ENCODE peak calls at places on chromosomes 13 and 19, in eight cellular contexts. V, K, C, W, O, Q, E and M are unnamed samples. For H3K4me1, the result is how much of the 10 kb centered on the place peaks cover.

GRCh38 chr19:5934779-5935472 is 20.9 kb downstream of the CAPS start:
- DNase-seq in K (no peak), E (peak), W (no peak), V (no peak), O (no peak), Q (no peak), C (no peak), M (no peak)

GRCh38 chr13:38980628-38981078 is 10.0 kb downstream of the STOML3 start:
- DNase-seq in Q (no peak), K (no peak), E (no peak), V (no peak), W (no peak), O (no peak), C (no peak), M (no peak)

GRCh38 chr13:73025212-73026012 is 33.4 kb upstream of the KLF5 start:
- DNase-seq in E (peak), W (no peak), V (no peak), O (no peak), K (no peak), C (no peak), Q (no peak), M (no peak)

GRCh38 chr13:25762795-25763377 is 288.9 kb downstream of the SHISA2 start:
- DNase-seq in V (no peak), W (no peak), Q (no peak), O (no peak), K (peak), C (peak), E (no peak), M (no peak)

GRCh38 chr13:112175162-112176075 is 108.5 kb downstream of the SOX1 start:
- DNase-seq in K (no peak), V (no peak), W (no peak), E (no peak), Q (no peak), C (no peak), O (no peak), M (no peak)

GRCh38 chr13:53405616-53406015 is 377.0 kb downstream of the OLFM4 start:
- DNase-seq in W (no peak), V (no peak), O (no peak), Q (no peak), C (no peak), E (no peak), K (no peak), M (no peak)

GRCh38 chr13:110116072-110116487 is 190.9 kb downstream of the COL4A1 start:
- DNase-seq in V (peak), C (peak), E (peak), O (no peak), Q (peak), K (peak), W (no peak), M (no peak)

GRCh38 chr13:99955747-99956472 is 15.7 kb downstream of the ZIC5 start:
- DNase-seq in K (no peak), V (no peak), Q (no peak), C (no peak), E (peak), O (no peak), W (no peak), M (peak)

GRCh38 chr13:83882626-83882959 is 319 bp upstream of the SLITRK1 start:
- DNase-seq in O (no peak), E (no peak), K (no peak), Q (no peak), V (no peak), W (no peak), C (no peak), M (no peak)

GRCh38 chr19:29666634-29667389 is 1.6 kb downstream of the PLEKHF1 start:
- DNase-seq in K (peak), W (peak), O (peak), V (no peak), Q (peak), E (peak), C (peak), M (no peak)

GRCh38 chr13:96836733-96837132 is 157.5 kb downstream of the OXGR1 start:
- DNase-seq in V (no peak), K (no peak), O (no peak), Q (no peak), W (no peak), C (no peak), E (no peak), M (no peak)

DNA sequence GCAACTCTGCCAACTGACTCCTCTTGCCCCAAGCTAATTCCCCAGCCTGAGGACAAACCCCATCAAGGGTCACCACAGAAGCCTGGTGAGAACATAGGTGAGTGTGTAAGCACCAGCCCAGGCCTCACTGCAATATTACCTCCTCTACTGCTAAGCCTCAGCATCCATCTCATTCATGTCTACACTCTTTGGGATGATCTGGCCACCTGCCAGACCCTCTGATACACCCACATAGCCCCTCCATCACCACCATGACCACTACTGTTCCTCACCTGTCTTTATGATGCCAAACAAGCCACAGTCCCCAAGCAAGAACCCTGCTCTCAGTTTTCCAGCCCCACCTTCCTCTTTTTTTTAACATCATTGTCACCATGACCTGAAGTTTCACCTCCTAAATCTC is 2.3 kb downstream of the ZNF792 start:
- DNase-seq in O (no peak), C (no peak), E (no peak), Q (no peak), K (no peak), V (no peak), W (no peak), M (no peak)
- H3K4me1 ChIP-seq in O (under half), C (under half), E (under half), Q (under half), K (under half), V (under half), W (under half), M (under half)

GRCh38 chr19:38650911-38651584 is 3.6 kb downstream of the ACTN4 start:
- DNase-seq in Q (peak), E (peak), K (no peak), O (no peak), W (no peak), C (no peak), V (no peak), M (no peak)

GRCh38 chr19:38647966-38648788 is 728 bp downstream of the ACTN4 start:
- DNase-seq in E (peak), K (no peak), C (peak), O (no peak), Q (no peak), V (no peak), W (no peak), M (no peak)

GRCh38 chr19:38648789-38649304 is 1.4 kb downstream of the ACTN4 start:
- DNase-seq in O (no peak), E (peak), Q (no peak), V (no peak), K (no peak), C (no peak), W (no peak), M (no peak)

GRCh38 chr19:38649305-38650179 is 2.1 kb downstream of the ACTN4 start:
- DNase-seq in K (no peak), C (no peak), E (peak), O (peak), W (no peak), Q (no peak), V (no peak), M (no peak)

DNA sequence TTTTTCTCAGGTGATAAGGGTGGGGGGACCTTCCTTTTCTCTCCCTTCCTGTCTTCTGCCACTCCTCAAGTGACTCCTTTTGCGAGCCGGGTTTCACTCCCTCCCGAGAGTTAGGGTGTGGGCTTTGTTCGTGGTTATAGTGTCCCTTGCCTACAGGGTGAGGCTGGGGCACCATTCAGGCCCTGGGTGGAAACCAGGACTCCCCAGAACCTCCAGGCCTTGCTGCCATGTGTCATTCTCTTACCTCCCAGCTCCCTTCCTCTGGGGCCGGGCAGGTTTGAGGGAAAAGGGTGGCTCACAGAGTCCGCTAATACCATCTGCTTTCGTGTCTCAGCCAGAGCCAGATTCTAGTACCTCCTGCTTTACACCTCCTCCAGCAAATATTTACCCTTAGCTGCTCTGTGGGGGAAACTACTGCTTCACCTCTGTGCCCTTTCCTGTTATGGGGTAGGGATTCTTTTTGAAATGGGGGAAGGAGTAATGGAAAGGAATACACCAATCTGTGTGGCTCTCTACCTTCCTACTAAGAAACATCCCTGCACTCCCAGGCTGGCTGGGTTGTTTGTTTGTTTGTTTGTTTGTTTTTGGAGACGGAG is 2.8 kb downstream of the ACTN4 start:
- DNase-seq in E (peak), W (no peak), K (no peak), C (no peak), O (no peak), Q (no peak), V (no peak), M (no peak)
- H3K4me1 ChIP-seq in E (half or more), W (under half), K (half or more), C (half or more), O (under half), Q (half or more), V (under half), M (under half)

DNA sequence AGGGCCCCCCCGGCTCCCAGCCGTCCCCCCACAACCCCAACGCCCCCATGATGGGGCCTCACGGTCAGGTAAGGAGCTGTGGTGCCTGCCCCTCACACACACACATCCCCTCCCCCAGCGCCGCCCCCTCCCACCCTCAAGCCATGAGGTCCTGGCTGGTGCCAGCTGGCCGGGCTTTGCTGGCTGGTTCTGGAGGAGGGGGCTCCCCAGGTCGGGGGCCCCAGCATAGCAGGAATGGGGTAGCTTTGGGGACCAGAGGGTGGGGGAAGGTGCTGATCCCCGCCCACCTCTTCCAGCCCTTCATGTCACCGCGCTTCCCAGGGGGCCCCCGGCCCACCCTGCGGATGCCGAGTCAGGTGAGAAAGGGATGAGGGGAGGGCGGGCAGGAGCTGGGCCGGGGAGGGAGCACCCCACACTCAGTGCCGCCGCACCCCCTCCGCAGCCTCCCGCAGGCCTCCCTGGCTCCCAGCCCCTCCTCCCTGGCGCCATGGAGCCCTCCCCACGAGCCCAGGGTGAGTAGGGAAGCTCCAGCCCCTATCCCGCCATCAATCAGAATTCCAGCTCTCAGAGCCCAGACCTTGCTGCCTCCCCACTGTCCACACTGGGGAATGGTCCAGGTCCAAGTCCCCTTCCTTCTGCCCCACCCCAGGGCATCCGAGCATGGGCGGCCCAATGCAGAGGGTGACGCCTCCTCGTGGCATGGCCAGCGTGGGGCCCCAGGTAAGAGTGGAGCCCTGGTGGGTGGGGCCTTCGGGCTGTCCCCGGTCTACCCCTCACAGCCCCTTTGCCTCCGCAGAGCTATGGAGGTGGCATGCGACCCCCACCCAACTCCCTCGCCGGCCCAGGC is 6.4 kb downstream of the ISYNA1 start:
- DNase-seq in V (no peak), K (no peak), Q (no peak), C (no peak), E (no peak), W (peak), O (no peak), M (no peak)
- H3K4me1 ChIP-seq in V (under half), K (under half), Q (half or more), C (under half), E (under half), W (under half), O (under half), M (under half)

GRCh38 chr13:20623000-20623399 is 56.0 kb downstream of the IFT88 start:
- DNase-seq in W (no peak), V (no peak), Q (no peak), K (no peak), E (no peak), O (no peak), C (no peak), M (no peak)
- H3K4me1 ChIP-seq in W (under half), V (under half), Q (under half), K (under half), E (under half), O (under half), C (under half), M (under half)

GRCh38 chr19:41411682-41412265 is 14.2 kb downstream of the BCKDHA start:
- DNase-seq in C (no peak), W (no peak), O (peak), Q (no peak), K (no peak), E (no peak), V (no peak), M (no peak)
- H3K4me1 ChIP-seq in C (under half), W (under half), O (under half), Q (under half), K (under half), E (under half), V (under half), M (under half)

GRCh38 chr19:4378886-4379285 is 21.5 kb downstream of the SH3GL1 start:
- DNase-seq in Q (no peak), K (no peak), C (no peak), E (no peak), W (no peak), O (no peak), V (no peak), M (no peak)

GRCh38 chr19:4375620-4376228 is 24.6 kb downstream of the SH3GL1 start:
- DNase-seq in V (no peak), K (peak), E (peak), O (no peak), C (no peak), Q (no peak), W (peak), M (peak)

GRCh38 chr19:4376245-4376990 is 23.9 kb downstream of the SH3GL1 start:
- DNase-seq in V (no peak), W (peak), C (no peak), E (no peak), O (no peak), Q (no peak), K (no peak), M (no peak)

GRCh38 chr19:4375164-4375619 is 25.2 kb downstream of the SH3GL1 start:
- DNase-seq in C (no peak), V (no peak), E (no peak), W (no peak), O (no peak), K (no peak), Q (no peak), M (no peak)

DNA sequence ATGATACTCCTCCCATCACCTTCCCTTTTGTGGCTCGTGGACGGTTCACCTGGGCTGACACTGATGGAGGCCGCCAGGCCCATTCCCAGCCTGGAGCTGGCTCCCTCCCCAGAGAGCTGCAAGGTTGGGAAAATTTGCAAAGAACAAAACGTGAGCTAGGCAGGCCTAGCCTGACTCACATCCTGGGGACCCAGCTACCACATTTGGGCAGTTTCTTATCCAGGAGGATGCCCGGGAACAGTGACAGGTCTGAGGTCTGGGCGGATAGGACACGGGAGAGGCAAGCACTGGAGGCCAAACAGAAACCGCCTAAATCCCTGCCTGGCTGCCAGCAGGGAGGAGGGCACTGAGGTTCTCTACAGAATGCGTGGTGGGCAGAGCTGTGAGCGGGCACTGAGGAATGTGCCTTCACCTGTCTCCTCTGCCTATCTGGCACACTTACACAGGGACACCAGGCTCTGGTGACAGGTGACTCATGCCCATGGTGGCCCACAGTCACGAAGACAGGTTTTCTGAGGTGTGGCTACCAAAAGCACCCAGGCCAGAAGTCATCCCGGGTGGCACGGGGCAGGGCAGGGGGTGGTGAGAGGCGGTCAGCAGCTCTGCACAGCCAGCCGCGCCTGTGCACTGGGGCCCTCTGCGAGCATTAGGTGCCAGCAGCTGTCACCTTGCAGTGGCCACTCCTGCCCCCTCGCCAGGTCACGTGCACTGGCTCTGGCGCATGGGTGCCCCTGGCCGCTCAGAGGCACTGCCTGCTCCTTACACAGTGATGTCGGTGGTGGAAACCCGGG is 23.2 kb downstream of the SH3GL1 start:
- DNase-seq in Q (no peak), W (no peak), E (peak), K (no peak), C (no peak), O (peak), V (no peak), M (no peak)
- H3K4me1 ChIP-seq in Q (half or more), W (under half), E (half or more), K (under half), C (under half), O (half or more), V (under half), M (under half)

GRCh38 chr13:27168086-27168485 is 3.5 kb downstream of the USP12 start:
- DNase-seq in W (no peak), K (no peak), E (no peak), V (no peak), C (no peak), Q (no peak), O (no peak), M (no peak)
- H3K4me1 ChIP-seq in W (under half), K (under half), E (under half), V (under half), C (under half), Q (half or more), O (under half), M (under half)